ENCODE peak calls at places on chromosomes 11 and 22, in ten cellular contexts. One of them, this sample, is unnamed.

GRCh38 chr11:10934293-10934850 is 76.5 kb upstream of the ZBED5 start:
- DNase-seq in transverse colon: peak
- DNase-seq in fibroblast of lung: no peak
- DNase-seq in left ventricle myocardium inferior: no peak
- DNase-seq in GM10248: no peak
- DNase-seq in OCI-LY7: peak
- DNase-seq in AG10803: no peak
- DNase-seq in omental fat pad: no peak
- DNase-seq in prostate gland: peak
- DNase-seq in cardiac muscle cell: peak
- DNase-seq in this sample: no peak

GRCh38 chr22:27628891-27629631 is 172.5 kb downstream of the MN1 start:
- DNase-seq in omental fat pad: no peak
- DNase-seq in transverse colon: no peak
- DNase-seq in left ventricle myocardium inferior: no peak
- DNase-seq in fibroblast of lung: no peak
- DNase-seq in AG10803: no peak
- DNase-seq in OCI-LY7: no peak
- DNase-seq in prostate gland: no peak
- DNase-seq in GM10248: no peak
- DNase-seq in cardiac muscle cell: no peak
- DNase-seq in this sample: no peak

GRCh38 chr22:22940961-22941605 is 53.5 kb downstream of the IGLL5 start:
- DNase-seq in AG10803: no peak
- DNase-seq in cardiac muscle cell: no peak
- DNase-seq in GM10248: no peak
- DNase-seq in prostate gland: no peak
- DNase-seq in left ventricle myocardium inferior: no peak
- DNase-seq in transverse colon: peak
- DNase-seq in omental fat pad: no peak
- DNase-seq in OCI-LY7: no peak
- DNase-seq in fibroblast of lung: no peak
- DNase-seq in this sample: no peak

GRCh38 chr22:22823126-22823804 is 64.4 kb upstream of the IGLL5 start:
- DNase-seq in left ventricle myocardium inferior: no peak
- DNase-seq in fibroblast of lung: no peak
- DNase-seq in transverse colon: no peak
- DNase-seq in omental fat pad: no peak
- DNase-seq in OCI-LY7: peak
- DNase-seq in prostate gland: no peak
- DNase-seq in cardiac muscle cell: no peak
- DNase-seq in GM10248: no peak
- DNase-seq in AG10803: no peak
- DNase-seq in this sample: no peak

GRCh38 chr11:28799316-28799715 is 691.1 kb downstream of the METTL15 start:
- DNase-seq in transverse colon: no peak
- DNase-seq in fibroblast of lung: no peak
- DNase-seq in omental fat pad: no peak
- DNase-seq in AG10803: no peak
- DNase-seq in GM10248: no peak
- DNase-seq in prostate gland: no peak
- DNase-seq in cardiac muscle cell: no peak
- DNase-seq in left ventricle myocardium inferior: no peak
- DNase-seq in OCI-LY7: no peak
- DNase-seq in this sample: no peak

GRCh38 chr11:120563698-120564572 is 52.4 kb downstream of the GRIK4 start:
- DNase-seq in GM10248: no peak
- DNase-seq in prostate gland: no peak
- DNase-seq in cardiac muscle cell: peak
- DNase-seq in OCI-LY7: no peak
- DNase-seq in transverse colon: no peak
- DNase-seq in omental fat pad: no peak
- DNase-seq in fibroblast of lung: peak
- DNase-seq in AG10803: no peak
- DNase-seq in left ventricle myocardium inferior: peak
- DNase-seq in this sample: no peak

GRCh38 chr11:113817162-113817561 is 37.6 kb downstream of the CLDN25 start:
- DNase-seq in cardiac muscle cell: no peak
- DNase-seq in prostate gland: no peak
- DNase-seq in OCI-LY7: no peak
- DNase-seq in fibroblast of lung: no peak
- DNase-seq in AG10803: peak
- DNase-seq in left ventricle myocardium inferior: no peak
- DNase-seq in GM10248: no peak
- DNase-seq in transverse colon: no peak
- DNase-seq in omental fat pad: no peak
- DNase-seq in this sample: no peak

GRCh38 chr11:77842451-77843121 is 21.6 kb downstream of the AAMDC start:
- DNase-seq in OCI-LY7: no peak
- DNase-seq in AG10803: peak
- DNase-seq in fibroblast of lung: no peak
- DNase-seq in left ventricle myocardium inferior: no peak
- DNase-seq in prostate gland: no peak
- DNase-seq in omental fat pad: no peak
- DNase-seq in transverse colon: no peak
- DNase-seq in GM10248: no peak
- DNase-seq in cardiac muscle cell: no peak
- DNase-seq in this sample: no peak

GRCh38 chr11:119378851-119379465 is 2.5 kb downstream of the USP2 start:
- DNase-seq in fibroblast of lung: no peak
- DNase-seq in omental fat pad: no peak
- DNase-seq in prostate gland: no peak
- DNase-seq in left ventricle myocardium inferior: no peak
- DNase-seq in GM10248: no peak
- DNase-seq in OCI-LY7: no peak
- DNase-seq in cardiac muscle cell: peak
- DNase-seq in AG10803: no peak
- DNase-seq in transverse colon: no peak
- DNase-seq in this sample: no peak

GRCh38 chr11:46659908-46660307 is 40.5 kb downstream of the ARHGAP1 start:
- DNase-seq in fibroblast of lung: peak
- DNase-seq in prostate gland: no peak
- DNase-seq in cardiac muscle cell: no peak
- DNase-seq in GM10248: no peak
- DNase-seq in omental fat pad: no peak
- DNase-seq in AG10803: peak
- DNase-seq in transverse colon: no peak
- DNase-seq in left ventricle myocardium inferior: no peak
- DNase-seq in OCI-LY7: no peak
- DNase-seq in this sample: no peak

GRCh38 chr11:73347067-73347466 is 29.1 kb upstream of the RELT start:
- DNase-seq in OCI-LY7: no peak
- DNase-seq in transverse colon: no peak
- DNase-seq in omental fat pad: no peak
- DNase-seq in fibroblast of lung: no peak
- DNase-seq in AG10803: no peak
- DNase-seq in cardiac muscle cell: no peak
- DNase-seq in GM10248: no peak
- DNase-seq in left ventricle myocardium inferior: no peak
- DNase-seq in prostate gland: no peak
- DNase-seq in this sample: no peak

GRCh38 chr22:31278643-31279326 is 13.5 kb downstream of the PIK3IP1 start:
- DNase-seq in cardiac muscle cell: no peak
- DNase-seq in fibroblast of lung: no peak
- DNase-seq in transverse colon: no peak
- DNase-seq in left ventricle myocardium inferior: no peak
- DNase-seq in AG10803: no peak
- DNase-seq in OCI-LY7: no peak
- DNase-seq in GM10248: no peak
- DNase-seq in prostate gland: no peak
- DNase-seq in omental fat pad: no peak
- DNase-seq in this sample: no peak

GRCh38 chr11:64453466-64453865 is 94.5 kb downstream of the RPS6KA4 start:
- DNase-seq in prostate gland: no peak
- DNase-seq in omental fat pad: no peak
- DNase-seq in AG10803: no peak
- DNase-seq in cardiac muscle cell: no peak
- DNase-seq in OCI-LY7: no peak
- DNase-seq in left ventricle myocardium inferior: no peak
- DNase-seq in GM10248: no peak
- DNase-seq in fibroblast of lung: no peak
- DNase-seq in transverse colon: no peak
- DNase-seq in this sample: no peak

GRCh38 chr11:9858822-9859221 is 194.9 kb downstream of the SWAP70 start:
- DNase-seq in GM10248: no peak
- DNase-seq in cardiac muscle cell: peak
- DNase-seq in OCI-LY7: peak
- DNase-seq in fibroblast of lung: peak
- DNase-seq in transverse colon: no peak
- DNase-seq in omental fat pad: no peak
- DNase-seq in left ventricle myocardium inferior: no peak
- DNase-seq in AG10803: peak
- DNase-seq in prostate gland: no peak
- DNase-seq in this sample: no peak

GRCh38 chr22:36215976-36216375 is 14.4 kb upstream of the APOL4 start:
- DNase-seq in AG10803: no peak
- DNase-seq in left ventricle myocardium inferior: no peak
- DNase-seq in transverse colon: no peak
- DNase-seq in fibroblast of lung: no peak
- DNase-seq in GM10248: no peak
- DNase-seq in omental fat pad: no peak
- DNase-seq in prostate gland: no peak
- DNase-seq in OCI-LY7: no peak
- DNase-seq in cardiac muscle cell: no peak
- DNase-seq in this sample: no peak

GRCh38 chr11:79060534-79060933 is 380.3 kb downstream of the TENM4 start:
- DNase-seq in left ventricle myocardium inferior: no peak
- DNase-seq in transverse colon: no peak
- DNase-seq in prostate gland: no peak
- DNase-seq in AG10803: no peak
- DNase-seq in fibroblast of lung: no peak
- DNase-seq in cardiac muscle cell: no peak
- DNase-seq in omental fat pad: no peak
- DNase-seq in OCI-LY7: no peak
- DNase-seq in GM10248: no peak
- DNase-seq in this sample: no peak

GRCh38 chr11:121415861-121416260 is 36.3 kb upstream of the SORL1 start:
- DNase-seq in fibroblast of lung: peak
- DNase-seq in omental fat pad: no peak
- DNase-seq in AG10803: no peak
- DNase-seq in GM10248: no peak
- DNase-seq in OCI-LY7: no peak
- DNase-seq in transverse colon: peak
- DNase-seq in cardiac muscle cell: no peak
- DNase-seq in left ventricle myocardium inferior: no peak
- DNase-seq in prostate gland: no peak
- DNase-seq in this sample: no peak

DNA sequence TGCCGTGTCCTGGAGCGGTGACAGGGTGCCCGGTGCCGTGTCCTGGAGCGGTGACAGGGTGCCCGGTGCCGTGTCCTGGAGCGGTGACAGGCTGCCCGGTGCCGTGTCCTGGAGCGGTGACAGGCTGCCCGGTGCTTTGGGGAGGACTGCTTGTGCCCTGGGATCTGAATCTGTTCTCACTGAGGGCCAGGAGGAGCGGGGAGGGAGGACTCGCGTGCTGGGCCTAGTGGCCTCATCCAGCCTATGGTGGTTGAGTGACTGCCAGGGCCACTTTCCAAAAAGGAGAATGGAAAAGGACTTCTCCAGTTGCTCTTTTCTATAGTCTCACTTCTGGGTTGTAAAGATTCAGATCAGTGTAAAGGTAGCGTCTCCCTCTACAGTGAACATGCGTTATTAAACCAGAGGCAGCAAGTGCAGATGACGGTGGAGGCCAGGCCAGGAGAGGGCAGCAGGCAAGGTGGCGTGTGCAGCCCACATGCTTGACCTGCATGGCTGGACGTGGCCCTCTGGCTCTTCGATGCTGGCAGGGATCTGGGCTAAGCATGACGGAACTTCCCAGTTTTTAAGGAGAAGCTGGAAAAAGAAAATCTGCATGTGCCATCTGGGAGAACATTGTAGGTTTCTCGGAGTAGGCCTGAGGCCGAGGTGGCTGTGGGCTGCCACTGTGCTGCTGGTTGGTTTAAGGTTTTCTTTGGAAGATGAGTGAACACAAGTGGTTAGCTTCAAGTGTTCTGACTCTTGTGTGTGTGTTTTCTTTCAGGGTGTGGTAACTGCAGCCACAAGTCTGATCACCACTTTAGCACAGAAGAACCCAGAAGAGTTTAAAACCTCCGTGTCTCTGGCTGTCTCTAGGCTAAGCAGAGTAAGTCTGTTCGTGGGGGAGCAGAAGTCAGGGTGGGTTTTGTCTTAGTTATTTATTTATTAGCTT is 55.0 kb downstream of the AP2A2 start:
- DNase-seq in left ventricle myocardium inferior: no peak
- DNase-seq in cardiac muscle cell: no peak
- DNase-seq in omental fat pad: no peak
- DNase-seq in AG10803: peak
- DNase-seq in GM10248: no peak
- DNase-seq in fibroblast of lung: peak
- DNase-seq in transverse colon: no peak
- DNase-seq in prostate gland: no peak
- DNase-seq in OCI-LY7: no peak
- DNase-seq in this sample: no peak
- TF ChIP-seq CTCF in left ventricle myocardium inferior: no peak
- TF ChIP-seq CTCF in cardiac muscle cell: peak
- TF ChIP-seq CTCF in omental fat pad: no peak
- TF ChIP-seq CTCF in AG10803: peak
- TF ChIP-seq CTCF in GM10248: no peak
- TF ChIP-seq CTCF in fibroblast of lung: no peak
- TF ChIP-seq CTCF in transverse colon: no peak
- TF ChIP-seq CTCF in prostate gland: no peak
- TF ChIP-seq CTCF in OCI-LY7: no peak
- TF ChIP-seq CTCF in this sample: no peak

GRCh38 chr11:106961518-106961917 is 56.8 kb downstream of the GUCY1A2 start:
- DNase-seq in GM10248: no peak
- DNase-seq in cardiac muscle cell: no peak
- DNase-seq in prostate gland: no peak
- DNase-seq in transverse colon: no peak
- DNase-seq in omental fat pad: no peak
- DNase-seq in left ventricle myocardium inferior: no peak
- DNase-seq in fibroblast of lung: peak
- DNase-seq in AG10803: peak
- DNase-seq in OCI-LY7: no peak
- DNase-seq in this sample: no peak
- TF ChIP-seq CTCF in GM10248: no peak
- TF ChIP-seq CTCF in cardiac muscle cell: no peak
- TF ChIP-seq CTCF in prostate gland: no peak
- TF ChIP-seq CTCF in transverse colon: no peak
- TF ChIP-seq CTCF in omental fat pad: no peak
- TF ChIP-seq CTCF in left ventricle myocardium inferior: no peak
- TF ChIP-seq CTCF in fibroblast of lung: no peak
- TF ChIP-seq CTCF in AG10803: no peak
- TF ChIP-seq CTCF in OCI-LY7: no peak
- TF ChIP-seq CTCF in this sample: no peak

GRCh38 chr11:69587454-69588081 is 53.4 kb upstream of the CCND1 start:
- DNase-seq in OCI-LY7: no peak
- DNase-seq in left ventricle myocardium inferior: no peak
- DNase-seq in fibroblast of lung: no peak
- DNase-seq in GM10248: no peak
- DNase-seq in transverse colon: no peak
- DNase-seq in AG10803: peak
- DNase-seq in prostate gland: no peak
- DNase-seq in cardiac muscle cell: no peak
- DNase-seq in omental fat pad: no peak
- DNase-seq in this sample: no peak
- TF ChIP-seq CTCF in OCI-LY7: no peak
- TF ChIP-seq CTCF in left ventricle myocardium inferior: no peak
- TF ChIP-seq CTCF in fibroblast of lung: no peak
- TF ChIP-seq CTCF in GM10248: no peak
- TF ChIP-seq CTCF in transverse colon: no peak
- TF ChIP-seq CTCF in AG10803: no peak
- TF ChIP-seq CTCF in prostate gland: no peak
- TF ChIP-seq CTCF in cardiac muscle cell: no peak
- TF ChIP-seq CTCF in omental fat pad: no peak
- TF ChIP-seq CTCF in this sample: no peak

GRCh38 chr11:118068206-118068944 is 8.5 kb upstream of the TMPRSS4 start:
- DNase-seq in prostate gland: no peak
- DNase-seq in fibroblast of lung: no peak
- DNase-seq in transverse colon: no peak
- DNase-seq in cardiac muscle cell: peak
- DNase-seq in AG10803: no peak
- DNase-seq in omental fat pad: no peak
- DNase-seq in GM10248: no peak
- DNase-seq in left ventricle myocardium inferior: no peak
- DNase-seq in OCI-LY7: no peak
- DNase-seq in this sample: no peak
- TF ChIP-seq CTCF in prostate gland: no peak
- TF ChIP-seq CTCF in fibroblast of lung: no peak
- TF ChIP-seq CTCF in transverse colon: no peak
- TF ChIP-seq CTCF in cardiac muscle cell: peak
- TF ChIP-seq CTCF in AG10803: no peak
- TF ChIP-seq CTCF in omental fat pad: no peak
- TF ChIP-seq CTCF in GM10248: no peak
- TF ChIP-seq CTCF in left ventricle myocardium inferior: no peak
- TF ChIP-seq CTCF in OCI-LY7: peak
- TF ChIP-seq CTCF in this sample: no peak

This sample was measured in esophagus squamous epithelium.